ENCODE peak calls at places on chromosomes 6 and 20, in ten cellular contexts. N is NCI-H1417; G is iris pigment epithelial cell; S is HFF-Myc; R is astrocyte of the spinal cord; U is stimulated activated CD8-positive, alpha-beta memory T cell treated with anti-CD3 and anti-CD28 coated beads, Interleukin-7, amount 100 ng/mL, for 24 hours; D is effector CD4-positive, alpha-beta T cell; Y is stimulated activated CD4-positive, alpha-beta T cell treated with anti-CD3 and anti-CD28 coated beads, Interleukin-4, amount 100 ng/mL, for 1 hour; C is stimulated activated naive CD8-positive, alpha-beta T cell treated with anti-CD3 and anti-CD28 coated beads, Interleukin-15, Interleukin-2, amounts not matched to agents 100 U/mL and 50 U/mL, for 24 hours; A is lower lobe of right lung. T is an unnamed sample.
A peak's percentile ranks its signal among the peaks of the same experiment; 100 is the strongest.

GRCh38 chr6:43355862-43356590 is 13.4 kb downstream of the ZNF318 start:
- DNase-seq in D (no peak), G (peak; percentile 17), C (no peak), A (no peak), N (peak; percentile 12), S (no peak), U (no peak), R (no peak), Y (no peak), T (no peak)

GRCh38 chr20:35883778-35884540 is 70.3 kb downstream of the SCAND1 start:
- DNase-seq in N (peak; percentile 72), S (peak; percentile 96), G (peak; percentile 100), R (peak; percentile 99), C (peak; percentile 51), U (peak; percentile 17), Y (peak; percentile 57), D (peak; percentile 33), A (peak; percentile 61), T (peak; percentile 71)

GRCh38 chr6:41630069-41630468 is 8.2 kb upstream of the MDFI start:
- DNase-seq in Y (no peak), R (no peak), A (peak; percentile 7), G (no peak), S (no peak), U (no peak), N (no peak), C (no peak), D (no peak), T (no peak)

GRCh38 chr6:87257565-87257964 is 64.8 kb upstream of the SMIM8 start:
- DNase-seq in A (no peak), C (no peak), Y (no peak), U (no peak), S (no peak), D (no peak), G (no peak), N (peak; percentile 30), R (no peak), T (no peak)

GRCh38 chr20:43749734-43750294 is 23.0 kb upstream of the GTSF1L start:
- DNase-seq in A (peak; percentile 89), C (peak; percentile 97), Y (peak; percentile 89), N (peak; percentile 81), R (peak; percentile 51), U (peak; percentile 81), D (peak; percentile 77), S (no peak), G (peak; percentile 48), T (peak; percentile 77)

GRCh38 chr6:73074175-73074574 is 151.1 kb downstream of the KHDC1L start:
- DNase-seq in G (peak; percentile 31), A (no peak), Y (no peak), C (no peak), R (peak; percentile 82), D (no peak), N (no peak), S (no peak), U (no peak), T (no peak)

GRCh38 chr6:3797231-3798200 is 46.0 kb upstream of the PXDC1 start:
- DNase-seq in R (peak; percentile 82), N (no peak), D (no peak), S (no peak), C (no peak), G (peak; percentile 87), Y (no peak), U (no peak), A (no peak), T (no peak)

GRCh38 chr6:136016228-136017225 is 165.0 kb downstream of the PDE7B start:
- DNase-seq in C (no peak), R (peak; percentile 85), G (no peak), N (peak; percentile 82), Y (no peak), A (peak; percentile 55), S (no peak), U (no peak), D (no peak), T (no peak)

GRCh38 chr20:36202891-36203338 is 33.4 kb upstream of the AAR2 start:
- DNase-seq in R (peak; percentile 26), S (peak; percentile 11), G (peak; percentile 22), Y (peak; percentile 79), C (peak; percentile 84), U (peak; percentile 57), A (peak; percentile 79), D (peak; percentile 70), N (peak; percentile 71), T (peak; percentile 79)

GRCh38 chr6:168703970-168704369 is 263.0 kb downstream of the SMOC2 start:
- DNase-seq in N (no peak), R (no peak), A (no peak), Y (no peak), U (no peak), C (no peak), D (no peak), S (no peak), G (no peak), T (no peak)

GRCh38 chr6:35710241-35710847 is 21.6 kb upstream of the FKBP5 start:
- DNase-seq in S (no peak), R (peak; percentile 12), D (no peak), Y (no peak), G (peak; percentile 65), U (no peak), A (no peak), C (peak; percentile 36), N (no peak), T (no peak)

T was measured in DND-41.